ENCODE peak calls at places on chromosomes 7 and 10, in ten cellular contexts. One of them, this sample, is unnamed. For H3K4me1, the result is how much of the 10 kb centered on the place peaks cover.

GRCh38 chr7:50475340-50475739 is 25.2 kb upstream of the FIGNL1 start:
- DNase-seq in tibial artery: no peak
- DNase-seq in heart right ventricle: no peak
- DNase-seq in GM23248: no peak
- DNase-seq in hepatocyte: no peak
- DNase-seq in astrocyte: no peak
- DNase-seq in CD8-positive, alpha-beta memory T cell: no peak
- DNase-seq in Peyer's patch: no peak
- DNase-seq in stomach: no peak
- DNase-seq in naive thymus-derived CD4-positive, alpha-beta T cell: no peak
- DNase-seq in this sample: no peak

GRCh38 chr10:33801705-33802104 is 467.2 kb upstream of the NRP1 start:
- DNase-seq in tibial artery: no peak
- DNase-seq in heart right ventricle: no peak
- DNase-seq in GM23248: no peak
- DNase-seq in hepatocyte: peak
- DNase-seq in astrocyte: peak
- DNase-seq in CD8-positive, alpha-beta memory T cell: no peak
- DNase-seq in Peyer's patch: no peak
- DNase-seq in stomach: no peak
- DNase-seq in naive thymus-derived CD4-positive, alpha-beta T cell: no peak
- DNase-seq in this sample: no peak

GRCh38 chr10:63237396-63237795 is 104.3 kb downstream of the NRBF2 start:
- DNase-seq in tibial artery: no peak
- DNase-seq in heart right ventricle: no peak
- DNase-seq in GM23248: no peak
- DNase-seq in hepatocyte: peak
- DNase-seq in astrocyte: no peak
- DNase-seq in CD8-positive, alpha-beta memory T cell: no peak
- DNase-seq in Peyer's patch: no peak
- DNase-seq in stomach: no peak
- DNase-seq in naive thymus-derived CD4-positive, alpha-beta T cell: no peak
- DNase-seq in this sample: no peak

GRCh38 chr7:96308253-96308949 is 13.5 kb downstream of the SLC25A13 start:
- DNase-seq in tibial artery: no peak
- DNase-seq in heart right ventricle: no peak
- DNase-seq in GM23248: no peak
- DNase-seq in hepatocyte: peak
- DNase-seq in astrocyte: no peak
- DNase-seq in CD8-positive, alpha-beta memory T cell: no peak
- DNase-seq in Peyer's patch: no peak
- DNase-seq in stomach: no peak
- DNase-seq in naive thymus-derived CD4-positive, alpha-beta T cell: no peak
- DNase-seq in this sample: no peak

GRCh38 chr7:138460649-138461607 is 869 bp downstream of the TRIM24 start:
- DNase-seq in tibial artery: peak
- DNase-seq in heart right ventricle: peak
- DNase-seq in GM23248: peak
- DNase-seq in hepatocyte: peak
- DNase-seq in astrocyte: peak
- DNase-seq in CD8-positive, alpha-beta memory T cell: peak
- DNase-seq in Peyer's patch: peak
- DNase-seq in stomach: peak
- DNase-seq in naive thymus-derived CD4-positive, alpha-beta T cell: peak
- DNase-seq in this sample: peak

GRCh38 chr7:32941181-32941995 is 15.9 kb upstream of the FKBP9 start:
- DNase-seq in tibial artery: no peak
- DNase-seq in heart right ventricle: no peak
- DNase-seq in GM23248: peak
- DNase-seq in hepatocyte: no peak
- DNase-seq in astrocyte: no peak
- DNase-seq in CD8-positive, alpha-beta memory T cell: no peak
- DNase-seq in Peyer's patch: no peak
- DNase-seq in stomach: no peak
- DNase-seq in naive thymus-derived CD4-positive, alpha-beta T cell: no peak
- DNase-seq in this sample: no peak

GRCh38 chr7:95430864-95431263 is 4.0 kb downstream of the PON2 start:
- DNase-seq in tibial artery: no peak
- DNase-seq in heart right ventricle: no peak
- DNase-seq in GM23248: peak
- DNase-seq in hepatocyte: peak
- DNase-seq in astrocyte: peak
- DNase-seq in CD8-positive, alpha-beta memory T cell: no peak
- DNase-seq in Peyer's patch: no peak
- DNase-seq in stomach: no peak
- DNase-seq in naive thymus-derived CD4-positive, alpha-beta T cell: no peak
- DNase-seq in this sample: no peak

GRCh38 chr10:122117475-122117874 is 128.5 kb downstream of the TACC2 start:
- DNase-seq in tibial artery: no peak
- DNase-seq in heart right ventricle: no peak
- DNase-seq in GM23248: no peak
- DNase-seq in hepatocyte: no peak
- DNase-seq in astrocyte: no peak
- DNase-seq in CD8-positive, alpha-beta memory T cell: no peak
- DNase-seq in Peyer's patch: no peak
- DNase-seq in stomach: no peak
- DNase-seq in naive thymus-derived CD4-positive, alpha-beta T cell: no peak
- DNase-seq in this sample: no peak

GRCh38 chr7:16644624-16644986 is 949 bp downstream of the ANKMY2 start:
- DNase-seq in tibial artery: peak
- DNase-seq in heart right ventricle: peak
- DNase-seq in GM23248: peak
- DNase-seq in hepatocyte: peak
- DNase-seq in astrocyte: peak
- DNase-seq in CD8-positive, alpha-beta memory T cell: peak
- DNase-seq in Peyer's patch: peak
- DNase-seq in stomach: peak
- DNase-seq in naive thymus-derived CD4-positive, alpha-beta T cell: peak
- DNase-seq in this sample: no peak

GRCh38 chr7:157476201-157476600 is 139.4 kb downstream of the DNAJB6 start:
- DNase-seq in tibial artery: no peak
- DNase-seq in heart right ventricle: no peak
- DNase-seq in GM23248: no peak
- DNase-seq in hepatocyte: no peak
- DNase-seq in astrocyte: no peak
- DNase-seq in CD8-positive, alpha-beta memory T cell: no peak
- DNase-seq in Peyer's patch: no peak
- DNase-seq in stomach: peak
- DNase-seq in naive thymus-derived CD4-positive, alpha-beta T cell: no peak
- DNase-seq in this sample: no peak

GRCh38 chr10:108597031-108597430 is 1326.3 kb downstream of the XPNPEP1 start:
- DNase-seq in tibial artery: no peak
- DNase-seq in heart right ventricle: no peak
- DNase-seq in GM23248: peak
- DNase-seq in hepatocyte: no peak
- DNase-seq in astrocyte: peak
- DNase-seq in CD8-positive, alpha-beta memory T cell: no peak
- DNase-seq in Peyer's patch: no peak
- DNase-seq in stomach: no peak
- DNase-seq in naive thymus-derived CD4-positive, alpha-beta T cell: no peak
- DNase-seq in this sample: no peak

GRCh38 chr10:52566471-52567246 is 205.9 kb downstream of the MBL2 start:
- DNase-seq in tibial artery: no peak
- DNase-seq in heart right ventricle: no peak
- DNase-seq in GM23248: peak
- DNase-seq in hepatocyte: peak
- DNase-seq in astrocyte: peak
- DNase-seq in CD8-positive, alpha-beta memory T cell: no peak
- DNase-seq in Peyer's patch: no peak
- DNase-seq in stomach: no peak
- DNase-seq in naive thymus-derived CD4-positive, alpha-beta T cell: no peak
- DNase-seq in this sample: no peak

GRCh38 chr10:72044417-72045041 is 43.8 kb downstream of the SPOCK2 start:
- DNase-seq in tibial artery: peak
- DNase-seq in heart right ventricle: peak
- DNase-seq in GM23248: no peak
- DNase-seq in hepatocyte: peak
- DNase-seq in astrocyte: no peak
- DNase-seq in CD8-positive, alpha-beta memory T cell: no peak
- DNase-seq in Peyer's patch: no peak
- DNase-seq in stomach: peak
- DNase-seq in naive thymus-derived CD4-positive, alpha-beta T cell: no peak
- DNase-seq in this sample: no peak

GRCh38 chr10:60298408-60299389 is 91.0 kb downstream of the ANK3 start:
- DNase-seq in tibial artery: no peak
- DNase-seq in heart right ventricle: no peak
- DNase-seq in GM23248: no peak
- DNase-seq in hepatocyte: no peak
- DNase-seq in astrocyte: no peak
- DNase-seq in CD8-positive, alpha-beta memory T cell: no peak
- DNase-seq in Peyer's patch: no peak
- DNase-seq in stomach: no peak
- DNase-seq in naive thymus-derived CD4-positive, alpha-beta T cell: no peak
- DNase-seq in this sample: no peak

GRCh38 chr10:38143587-38143986 is 49.5 kb downstream of the ZNF37A start:
- DNase-seq in tibial artery: no peak
- DNase-seq in heart right ventricle: no peak
- DNase-seq in GM23248: peak
- DNase-seq in hepatocyte: no peak
- DNase-seq in astrocyte: no peak
- DNase-seq in CD8-positive, alpha-beta memory T cell: no peak
- DNase-seq in Peyer's patch: no peak
- DNase-seq in stomach: no peak
- DNase-seq in naive thymus-derived CD4-positive, alpha-beta T cell: no peak
- DNase-seq in this sample: no peak

GRCh38 chr10:101687088-101687487 is 7.9 kb downstream of the FBXW4 start:
- DNase-seq in tibial artery: no peak
- DNase-seq in heart right ventricle: no peak
- DNase-seq in GM23248: no peak
- DNase-seq in hepatocyte: no peak
- DNase-seq in astrocyte: peak
- DNase-seq in CD8-positive, alpha-beta memory T cell: no peak
- DNase-seq in Peyer's patch: no peak
- DNase-seq in stomach: no peak
- DNase-seq in naive thymus-derived CD4-positive, alpha-beta T cell: no peak
- DNase-seq in this sample: no peak
- H3K4me3 ChIP-seq in tibial artery: no peak
- H3K4me3 ChIP-seq in heart right ventricle: no peak
- H3K4me3 ChIP-seq in GM23248: no peak
- H3K4me3 ChIP-seq in hepatocyte: no peak
- H3K4me3 ChIP-seq in astrocyte: no peak
- H3K4me3 ChIP-seq in CD8-positive, alpha-beta memory T cell: no peak
- H3K4me3 ChIP-seq in Peyer's patch: no peak
- H3K4me3 ChIP-seq in stomach: no peak
- H3K4me3 ChIP-seq in naive thymus-derived CD4-positive, alpha-beta T cell: no peak
- H3K4me3 ChIP-seq in this sample: no peak

DNA sequence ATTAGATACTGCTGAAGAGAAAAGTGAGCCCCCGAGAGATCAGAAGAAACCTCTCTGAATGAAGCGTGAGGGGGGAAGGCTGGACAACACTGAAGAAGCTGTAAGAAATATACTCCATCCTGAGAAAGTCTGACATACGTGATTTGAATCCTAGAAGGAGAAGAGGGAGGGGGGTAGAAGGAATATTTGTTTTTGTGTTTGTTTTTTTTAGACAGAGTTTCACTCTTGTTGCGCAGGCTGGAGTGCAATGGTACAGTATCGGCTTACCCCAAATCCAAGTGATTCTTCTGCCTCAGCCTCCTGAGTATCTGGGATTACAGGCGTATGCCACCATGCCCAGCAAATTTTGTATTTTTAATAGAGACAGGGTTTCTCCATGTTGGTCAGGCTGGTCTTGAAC is 52.6 kb downstream of the GALNT11 start:
- DNase-seq in tibial artery: no peak
- DNase-seq in heart right ventricle: no peak
- DNase-seq in GM23248: no peak
- DNase-seq in hepatocyte: no peak
- DNase-seq in astrocyte: no peak
- DNase-seq in CD8-positive, alpha-beta memory T cell: no peak
- DNase-seq in Peyer's patch: no peak
- DNase-seq in stomach: no peak
- DNase-seq in naive thymus-derived CD4-positive, alpha-beta T cell: no peak
- DNase-seq in this sample: no peak
- H3K4me1 ChIP-seq in tibial artery: under half
- H3K4me1 ChIP-seq in heart right ventricle: under half
- H3K4me1 ChIP-seq in GM23248: under half
- H3K4me1 ChIP-seq in hepatocyte: under half
- H3K4me1 ChIP-seq in astrocyte: under half
- H3K4me1 ChIP-seq in CD8-positive, alpha-beta memory T cell: under half
- H3K4me1 ChIP-seq in Peyer's patch: under half
- H3K4me1 ChIP-seq in stomach: under half
- H3K4me1 ChIP-seq in naive thymus-derived CD4-positive, alpha-beta T cell: under half
- H3K4me1 ChIP-seq in this sample: under half

GRCh38 chr10:93751832-93752231 is 5.9 kb upstream of the LGI1 start:
- DNase-seq in tibial artery: no peak
- DNase-seq in heart right ventricle: no peak
- DNase-seq in GM23248: peak
- DNase-seq in hepatocyte: peak
- DNase-seq in astrocyte: peak
- DNase-seq in CD8-positive, alpha-beta memory T cell: peak
- DNase-seq in Peyer's patch: no peak
- DNase-seq in stomach: no peak
- DNase-seq in naive thymus-derived CD4-positive, alpha-beta T cell: no peak
- DNase-seq in this sample: no peak
- H3K4me3 ChIP-seq in tibial artery: peak
- H3K4me3 ChIP-seq in heart right ventricle: no peak
- H3K4me3 ChIP-seq in GM23248: no peak
- H3K4me3 ChIP-seq in hepatocyte: no peak
- H3K4me3 ChIP-seq in astrocyte: no peak
- H3K4me3 ChIP-seq in CD8-positive, alpha-beta memory T cell: no peak
- H3K4me3 ChIP-seq in Peyer's patch: peak
- H3K4me3 ChIP-seq in stomach: peak
- H3K4me3 ChIP-seq in naive thymus-derived CD4-positive, alpha-beta T cell: peak
- H3K4me3 ChIP-seq in this sample: peak

DNA sequence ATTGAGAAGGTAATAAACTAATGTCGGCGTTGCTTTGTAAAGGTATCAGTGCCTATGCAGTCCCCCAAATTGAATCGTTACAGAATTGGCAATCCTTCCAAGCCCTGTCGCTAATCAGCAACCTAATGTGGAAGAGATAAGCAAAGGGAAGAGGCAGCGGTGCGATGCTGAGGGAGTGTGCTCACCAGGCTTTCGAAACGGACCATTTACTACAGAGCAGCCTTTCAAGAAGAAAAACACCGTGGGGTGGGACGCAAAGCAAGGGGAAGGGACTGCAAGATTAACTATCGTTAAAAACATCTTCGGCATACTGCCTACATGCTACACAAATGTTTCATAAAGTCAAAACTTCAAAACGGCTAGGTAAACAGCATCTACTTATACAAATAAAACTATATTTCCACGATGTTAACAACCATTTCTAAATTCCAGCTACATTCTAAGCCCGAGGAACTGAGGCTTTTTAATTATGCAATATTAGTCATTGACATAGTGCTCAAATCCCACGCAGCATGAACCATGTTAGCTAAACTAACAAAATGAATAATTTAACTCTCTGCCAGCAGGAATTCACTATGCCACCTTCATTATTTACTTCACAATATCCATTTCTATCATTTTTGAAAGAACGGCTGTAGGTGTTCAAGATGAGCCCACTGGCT is 85.2 kb downstream of the CHCHD3 start:
- DNase-seq in tibial artery: no peak
- DNase-seq in heart right ventricle: no peak
- DNase-seq in GM23248: no peak
- DNase-seq in hepatocyte: no peak
- DNase-seq in astrocyte: peak
- DNase-seq in CD8-positive, alpha-beta memory T cell: no peak
- DNase-seq in Peyer's patch: no peak
- DNase-seq in stomach: no peak
- DNase-seq in naive thymus-derived CD4-positive, alpha-beta T cell: no peak
- DNase-seq in this sample: no peak
- H3K4me1 ChIP-seq in tibial artery: under half
- H3K4me1 ChIP-seq in heart right ventricle: half or more
- H3K4me1 ChIP-seq in GM23248: under half
- H3K4me1 ChIP-seq in hepatocyte: under half
- H3K4me1 ChIP-seq in astrocyte: under half
- H3K4me1 ChIP-seq in CD8-positive, alpha-beta memory T cell: under half
- H3K4me1 ChIP-seq in Peyer's patch: under half
- H3K4me1 ChIP-seq in stomach: under half
- H3K4me1 ChIP-seq in naive thymus-derived CD4-positive, alpha-beta T cell: under half
- H3K4me1 ChIP-seq in this sample: under half